ENCODE peak calls at places on chromosomes 6 and 20, in four cellular contexts. R is transverse colon, G is tibial nerve, V is GM12878. J is an unnamed sample.

GRCh38 chr6:97405818-97406409 is 122.9 kb upstream of the MMS22L start:
- DNase-seq in R (no peak), G (no peak), V (no peak), J (no peak)

GRCh38 chr6:659716-660581 is 3.0 kb upstream of the HUS1B start:
- DNase-seq in R (no peak), G (no peak), V (no peak), J (no peak)

GRCh38 chr6:167050903-167051302 is 51.7 kb downstream of the CEP43 start:
- DNase-seq in R (no peak), G (no peak), V (no peak), J (no peak)

GRCh38 chr6:28580484-28580883 is 54.8 kb downstream of the GPX5 start:
- DNase-seq in R (no peak), G (no peak), V (no peak), J (no peak)

GRCh38 chr20:24046905-24047304 is 58.3 kb upstream of the GGTLC1 start:
- DNase-seq in R (no peak), G (no peak), V (no peak), J (no peak)

GRCh38 chr6:2231438-2231837 is 14.0 kb downstream of the GMDS start:
- DNase-seq in R (no peak), G (no peak), V (no peak), J (no peak)

GRCh38 chr20:36447101-36447500 is 94.2 kb upstream of the MYL9 start:
- DNase-seq in R (no peak), G (no peak), V (no peak), J (no peak)

GRCh38 chr6:143062551-143062950 is 1.9 kb downstream of the AIG1 start:
- DNase-seq in R (no peak), G (no peak), V (no peak), J (no peak)

GRCh38 chr6:156828280-156828703 is 51.1 kb downstream of the ARID1B start:
- DNase-seq in R (no peak), G (no peak), V (no peak), J (no peak)

GRCh38 chr6:154352898-154353585 is 3.6 kb downstream of the IPCEF1 start:
- DNase-seq in R (no peak), G (no peak), V (peak), J (no peak)

GRCh38 chr6:30006170-30007131 is 54.6 kb upstream of the POLR1H start:
- DNase-seq in R (peak), G (peak), V (no peak), J (peak)

GRCh38 chr6:1700283-1700967 is 90.7 kb downstream of the FOXC1 start:
- DNase-seq in R (no peak), G (no peak), V (no peak), J (no peak)

GRCh38 chr6:167546611-167547327 is 221.9 kb downstream of the TTLL2 start:
- DNase-seq in R (no peak), G (no peak), V (no peak), J (no peak)

GRCh38 chr6:444653-445275 is 53.2 kb downstream of the IRF4 start:
- DNase-seq in R (no peak), G (no peak), V (no peak), J (no peak)

GRCh38 chr20:9532069-9532809 is 17.8 kb downstream of the LAMP5 start:
- DNase-seq in R (no peak), G (no peak), V (no peak), J (no peak)

GRCh38 chr6:142819603-142820335 is 125.2 kb downstream of the HIVEP2 start:
- DNase-seq in R (no peak), G (no peak), V (peak), J (no peak)

DNA sequence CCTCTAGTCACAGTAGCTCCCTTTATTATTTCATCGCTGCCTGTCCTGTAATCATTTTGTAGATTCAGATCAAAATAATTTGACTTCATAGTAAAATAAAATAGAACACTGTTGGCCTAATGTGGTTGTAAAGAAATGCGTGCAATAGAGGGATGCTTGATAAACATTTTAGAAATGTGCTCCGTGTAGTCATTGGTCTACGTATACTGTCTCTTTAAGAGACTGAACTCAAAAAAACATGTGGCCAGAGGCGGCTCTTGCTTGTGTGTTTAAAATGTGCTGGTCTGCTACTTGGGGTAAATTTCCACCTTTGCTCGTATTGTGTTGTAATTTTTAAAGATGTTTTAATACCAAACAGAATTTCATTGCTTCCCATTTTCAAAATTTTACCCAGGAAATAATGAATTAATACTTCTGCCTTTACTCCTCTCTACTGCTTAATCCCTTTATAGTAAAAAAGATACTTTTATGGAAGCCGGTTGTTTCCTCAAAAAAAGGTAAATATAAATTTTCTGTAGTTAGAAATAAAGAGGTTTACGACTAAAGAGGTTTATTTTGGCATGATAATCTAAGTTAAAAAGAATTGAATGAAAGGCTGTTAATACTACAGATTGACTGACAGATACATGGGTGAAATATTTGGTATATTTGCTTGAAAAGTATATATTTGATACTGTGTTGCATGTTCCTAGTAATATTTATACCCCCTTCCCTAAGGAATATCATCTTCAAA is 2.0 kb downstream of the LIN28B start:
- DNase-seq in R (no peak), G (no peak), V (no peak), J (no peak)
- TF ChIP-seq POLR2A in R (no peak), G (no peak), V (no peak), J (no peak)

GRCh38 chr20:45372241-45372640 is 5.9 kb downstream of the TP53TG5 start:
- DNase-seq in R (no peak), G (no peak), V (no peak), J (peak)

GRCh38 chr20:45372646-45373352 is 5.3 kb downstream of the TP53TG5 start:
- DNase-seq in R (no peak), G (no peak), V (no peak), J (no peak)

GRCh38 chr20:45373353-45374100 is 4.6 kb downstream of the TP53TG5 start:
- DNase-seq in R (peak), G (peak), V (no peak), J (peak)

GRCh38 chr20:45374966-45375365 is 3.2 kb downstream of the TP53TG5 start:
- DNase-seq in R (no peak), G (no peak), V (no peak), J (no peak)

DNA sequence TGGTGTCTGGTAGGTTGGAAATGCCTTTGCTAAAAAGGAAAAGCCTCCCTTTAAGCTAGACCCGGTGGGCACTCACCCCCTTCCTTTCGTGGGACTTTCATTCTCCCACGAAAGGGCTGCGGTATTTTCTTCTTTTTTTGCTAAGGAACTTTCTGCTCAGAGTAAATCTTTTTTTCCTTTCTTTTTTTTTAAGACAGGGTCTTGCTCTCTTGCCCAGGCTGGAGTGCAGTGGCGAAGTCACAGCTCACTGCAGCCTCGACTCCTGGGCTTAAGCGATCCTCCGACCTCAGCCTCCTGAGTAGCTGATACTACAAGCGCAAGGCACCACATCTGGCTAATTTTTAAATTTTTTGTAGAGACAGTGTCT is 4.0 kb downstream of the TP53TG5 start:
- DNase-seq in R (no peak), G (no peak), V (no peak), J (no peak)
- TF ChIP-seq CTCF in R (no peak), G (no peak), V (no peak), J (no peak)

DNA sequence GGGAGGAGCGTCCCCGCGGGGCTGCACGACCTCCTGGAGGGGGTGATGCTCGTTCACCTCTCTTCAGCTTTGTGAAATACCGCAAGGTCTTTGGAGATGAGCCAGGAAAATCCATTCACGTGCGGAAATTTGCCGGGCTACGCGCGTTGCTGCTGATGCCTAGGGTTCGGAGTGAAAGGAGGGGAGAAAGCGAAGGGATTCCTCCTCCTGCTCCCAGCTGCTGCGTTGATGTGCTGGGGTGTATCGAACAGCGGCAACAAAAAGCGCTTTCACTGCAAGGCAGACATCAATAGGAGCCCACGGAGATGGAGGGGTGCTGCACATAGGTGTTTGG is 391 bp upstream of the B3GAT2 start:
- DNase-seq in R (no peak), G (no peak), V (no peak), J (no peak)
- H3K4me3 ChIP-seq in R (peak), G (peak), V (no peak), J (no peak)

DNA sequence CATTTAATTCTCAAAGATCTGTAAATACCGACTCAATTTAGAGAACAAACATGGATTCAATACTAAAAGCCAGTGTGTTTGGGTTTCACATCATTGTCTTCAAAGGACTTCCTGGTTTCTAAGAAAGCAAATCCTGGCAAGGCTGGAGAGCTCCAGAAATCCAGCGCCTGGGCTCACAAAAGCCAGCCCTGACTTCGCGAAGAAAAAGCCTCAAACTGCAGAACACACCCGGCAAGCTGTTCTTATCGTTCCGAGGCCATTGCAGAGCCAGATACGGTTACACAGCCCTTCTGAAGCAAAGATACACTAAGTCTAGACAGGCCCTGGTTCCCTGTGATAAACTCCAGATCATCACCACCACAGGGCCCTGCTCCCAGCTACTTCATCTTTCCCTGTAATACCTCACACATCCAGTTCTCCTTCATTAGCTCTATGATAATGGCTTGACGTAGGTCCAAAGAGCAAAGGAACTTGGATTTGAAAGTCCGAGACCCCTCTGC is 19.1 kb downstream of the AGPAT4 start:
- DNase-seq in R (no peak), G (no peak), V (no peak), J (no peak)
- TF ChIP-seq POLR2A in R (no peak), G (no peak), V (no peak), J (no peak)